ENCODE peak calls at places on chromosomes 13 and 19, in six cellular contexts. E is activated T-helper 9 cell treated with anti-CD3 and anti-CD28 coated beads, Interleukin-2, amount 50 U/mL, for 16 hours; V is AG10803; Q is mesothelial cell of epicardium; A is left cardiac atrium; P is stimulated activated CD4-positive, alpha-beta T cell treated with anti-CD3 and anti-CD28 coated beads, Interleukin-12 subunit alpha, Interleukin-12 subunit beta, amount 100 ng/mL, for 24 hours. S is an unnamed sample.

GRCh38 chr13:75405976-75406703 is 75.8 kb downstream of the TBC1D4 start:
- DNase-seq in V (peak), A (no peak), E (no peak), Q (no peak), P (no peak), S (no peak)

GRCh38 chr19:58468216-58468839 is 1.4 kb downstream of the ZNF324 start:
- DNase-seq in V (no peak), A (no peak), P (no peak), E (no peak), Q (no peak), S (peak)

GRCh38 chr19:50657672-50658437 is 8.6 kb downstream of the C19orf81 start:
- DNase-seq in E (peak), V (peak), P (peak), A (peak), Q (peak), S (peak)

GRCh38 chr19:40745402-40745780 is 4.9 kb downstream of the ACTMAP start:
- DNase-seq in Q (no peak), P (no peak), E (no peak), V (peak), A (no peak), S (peak)

GRCh38 chr13:67390462-67391093 is 160.4 kb upstream of the PCDH9 start:
- DNase-seq in Q (no peak), A (no peak), V (no peak), E (no peak), P (no peak), S (no peak)

GRCh38 chr19:40503300-40503699 is 36.5 kb downstream of the SPTBN4 start:
- DNase-seq in E (no peak), Q (no peak), P (no peak), A (no peak), V (no peak), S (no peak)

GRCh38 chr19:52527954-52528326 is 472 bp downstream of the ZNF808 start:
- DNase-seq in Q (no peak), V (peak), P (no peak), A (peak), E (no peak), S (peak)

GRCh38 chr13:32039488-32040013 is 8.0 kb downstream of the FRY start:
- DNase-seq in E (no peak), Q (no peak), P (no peak), A (no peak), V (peak), S (peak)

GRCh38 chr13:29548722-29549446 is 46.6 kb downstream of the SLC7A1 start:
- DNase-seq in Q (no peak), A (no peak), P (no peak), E (no peak), V (peak), S (peak)

GRCh38 chr13:44155422-44156293 is 218.0 kb upstream of the SERP2 start:
- DNase-seq in P (no peak), E (no peak), V (peak), A (peak), Q (no peak), S (peak)

GRCh38 chr13:33945477-33945876 is 127.5 kb downstream of the RFC3 start:
- DNase-seq in V (no peak), A (no peak), P (no peak), E (no peak), Q (no peak), S (no peak)

GRCh38 chr19:49851456-49852259 is 699 bp downstream of the PTOV1 start:
- DNase-seq in E (no peak), Q (no peak), P (no peak), V (no peak), A (no peak), S (peak)

GRCh38 chr13:102877285-102877684 is 31.5 kb downstream of the ERCC5 start:
- DNase-seq in P (no peak), E (no peak), Q (no peak), A (no peak), V (peak), S (peak)

GRCh38 chr13:33554919-33555791 is 262.8 kb upstream of the RFC3 start:
- DNase-seq in E (no peak), P (no peak), Q (no peak), A (no peak), V (no peak), S (peak)

S was measured in GM23248.